ENCODE peak calls at places on chromosome 4, in five cellular contexts. One of them, this sample, is unnamed.

GRCh38 chr4:128310266-128310697 is 22.7 kb upstream of the PGRMC2 start:
- DNase-seq in sigmoid colon: no peak
- DNase-seq in IMR-90: no peak
- DNase-seq in lower leg skin: no peak
- DNase-seq in suprapubic skin: no peak
- DNase-seq in this sample: no peak

GRCh38 chr4:72984351-72984750 is 85.2 kb downstream of the COX18 start:
- DNase-seq in suprapubic skin: no peak
- DNase-seq in IMR-90: no peak
- DNase-seq in sigmoid colon: no peak
- DNase-seq in lower leg skin: no peak
- DNase-seq in this sample: no peak

GRCh38 chr4:40585201-40585789 is 44.4 kb downstream of the RBM47 start:
- DNase-seq in IMR-90: no peak
- DNase-seq in suprapubic skin: no peak
- DNase-seq in lower leg skin: no peak
- DNase-seq in sigmoid colon: no peak
- DNase-seq in this sample: no peak

GRCh38 chr4:163467371-163467770 is 6.2 kb downstream of the TKTL2 start:
- DNase-seq in suprapubic skin: no peak
- DNase-seq in sigmoid colon: no peak
- DNase-seq in IMR-90: no peak
- DNase-seq in lower leg skin: no peak
- DNase-seq in this sample: no peak

GRCh38 chr4:71009796-71010588 is 16.5 kb downstream of the DCK start:
- DNase-seq in IMR-90: peak; percentile 56
- DNase-seq in suprapubic skin: no peak
- DNase-seq in sigmoid colon: no peak
- DNase-seq in lower leg skin: no peak
- DNase-seq in this sample: no peak

GRCh38 chr4:6732441-6733357 is 16.7 kb downstream of the BLOC1S4 start:
- DNase-seq in sigmoid colon: peak; percentile 80
- DNase-seq in IMR-90: peak; percentile 94
- DNase-seq in lower leg skin: peak; percentile 90
- DNase-seq in suprapubic skin: no peak
- DNase-seq in this sample: no peak

GRCh38 chr4:73213917-73214663 is 44.5 kb downstream of the ANKRD17 start:
- DNase-seq in suprapubic skin: no peak
- DNase-seq in IMR-90: peak; percentile 48
- DNase-seq in sigmoid colon: no peak
- DNase-seq in lower leg skin: no peak
- DNase-seq in this sample: no peak

GRCh38 chr4:20370284-20370683 is 118.6 kb downstream of the SLIT2 start:
- DNase-seq in IMR-90: peak; percentile 85
- DNase-seq in suprapubic skin: no peak
- DNase-seq in sigmoid colon: no peak
- DNase-seq in lower leg skin: no peak
- DNase-seq in this sample: no peak

GRCh38 chr4:171342646-171343045 is 470.6 kb upstream of the GALNTL6 start:
- DNase-seq in suprapubic skin: no peak
- DNase-seq in lower leg skin: no peak
- DNase-seq in IMR-90: no peak
- DNase-seq in sigmoid colon: no peak
- DNase-seq in this sample: no peak

GRCh38 chr4:95601342-95601741 is 52.6 kb upstream of the UNC5C start:
- DNase-seq in IMR-90: no peak
- DNase-seq in sigmoid colon: no peak
- DNase-seq in suprapubic skin: no peak
- DNase-seq in lower leg skin: no peak
- DNase-seq in this sample: no peak

GRCh38 chr4:152045781-152046571 is 285.2 kb upstream of the GATB start:
- DNase-seq in sigmoid colon: no peak
- DNase-seq in lower leg skin: no peak
- DNase-seq in IMR-90: no peak
- DNase-seq in suprapubic skin: no peak
- DNase-seq in this sample: no peak

GRCh38 chr4:73839071-73839470 is 2.6 kb downstream of the CXCL6 start:
- DNase-seq in lower leg skin: no peak
- DNase-seq in suprapubic skin: no peak
- DNase-seq in sigmoid colon: no peak
- DNase-seq in IMR-90: no peak
- DNase-seq in this sample: no peak

GRCh38 chr4:112951362-112951962 is 98.0 kb upstream of the ANK2 start:
- DNase-seq in lower leg skin: no peak
- DNase-seq in IMR-90: peak; percentile 10
- DNase-seq in sigmoid colon: no peak
- DNase-seq in suprapubic skin: no peak
- DNase-seq in this sample: no peak

GRCh38 chr4:66014146-66014765 is 344.0 kb upstream of the EPHA5 start:
- DNase-seq in sigmoid colon: no peak
- DNase-seq in suprapubic skin: no peak
- DNase-seq in lower leg skin: no peak
- DNase-seq in IMR-90: no peak
- DNase-seq in this sample: no peak

GRCh38 chr4:7960790-7961655 is 21.4 kb upstream of the AFAP1 start:
- DNase-seq in IMR-90: peak; percentile 100
- DNase-seq in lower leg skin: no peak
- DNase-seq in sigmoid colon: peak; percentile 94
- DNase-seq in suprapubic skin: no peak
- DNase-seq in this sample: no peak

GRCh38 chr4:145171919-145172318 is 8.5 kb downstream of the OTUD4 start:
- DNase-seq in lower leg skin: no peak
- DNase-seq in sigmoid colon: no peak
- DNase-seq in IMR-90: no peak
- DNase-seq in suprapubic skin: no peak
- DNase-seq in this sample: no peak

GRCh38 chr4:6603128-6603527 is 28.1 kb downstream of the MAN2B2 start:
- DNase-seq in sigmoid colon: no peak
- DNase-seq in suprapubic skin: no peak
- DNase-seq in lower leg skin: no peak
- DNase-seq in IMR-90: no peak
- DNase-seq in this sample: no peak

GRCh38 chr4:175091649-175092048 is 173.5 kb downstream of the ADAM29 start:
- DNase-seq in sigmoid colon: no peak
- DNase-seq in suprapubic skin: no peak
- DNase-seq in IMR-90: no peak
- DNase-seq in lower leg skin: no peak
- DNase-seq in this sample: no peak

GRCh38 chr4:40594261-40595178 is 35.1 kb downstream of the RBM47 start:
- DNase-seq in sigmoid colon: no peak
- DNase-seq in IMR-90: peak; percentile 79
- DNase-seq in suprapubic skin: no peak
- DNase-seq in lower leg skin: no peak
- DNase-seq in this sample: no peak

GRCh38 chr4:176002007-176002623 is 63.5 kb upstream of the WDR17 start:
- DNase-seq in suprapubic skin: peak; percentile 60
- DNase-seq in sigmoid colon: peak; percentile 74
- DNase-seq in lower leg skin: peak; percentile 83
- DNase-seq in IMR-90: no peak
- DNase-seq in this sample: no peak

GRCh38 chr4:147526272-147526654 is 45.4 kb downstream of the EDNRA start:
- DNase-seq in lower leg skin: no peak
- DNase-seq in suprapubic skin: no peak
- DNase-seq in IMR-90: no peak
- DNase-seq in sigmoid colon: no peak
- DNase-seq in this sample: no peak

GRCh38 chr4:44086753-44087152 is 361.9 kb downstream of the KCTD8 start:
- DNase-seq in lower leg skin: no peak
- DNase-seq in IMR-90: no peak
- DNase-seq in sigmoid colon: no peak
- DNase-seq in suprapubic skin: no peak
- DNase-seq in this sample: no peak

GRCh38 chr4:31788676-31789075 is 1068.5 kb downstream of the PCDH7 start:
- DNase-seq in IMR-90: no peak
- DNase-seq in sigmoid colon: no peak
- DNase-seq in lower leg skin: no peak
- DNase-seq in suprapubic skin: no peak
- DNase-seq in this sample: no peak

GRCh38 chr4:161564230-161564834 is 599.5 kb downstream of the FSTL5 start:
- DNase-seq in lower leg skin: no peak
- DNase-seq in IMR-90: peak; percentile 23
- DNase-seq in sigmoid colon: no peak
- DNase-seq in suprapubic skin: no peak
- DNase-seq in this sample: no peak
- TF ChIP-seq CTCF in lower leg skin: no peak
- TF ChIP-seq CTCF in IMR-90: peak; percentile 32
- TF ChIP-seq CTCF in sigmoid colon: no peak
- TF ChIP-seq CTCF in suprapubic skin: no peak
- TF ChIP-seq CTCF in this sample: no peak

GRCh38 chr4:166506051-166506450 is 633.0 kb downstream of the TLL1 start:
- DNase-seq in suprapubic skin: no peak
- DNase-seq in lower leg skin: no peak
- DNase-seq in sigmoid colon: no peak
- DNase-seq in IMR-90: no peak
- DNase-seq in this sample: no peak
- H3K4me3 ChIP-seq in suprapubic skin: no peak overlapping the region
- H3K4me3 ChIP-seq in lower leg skin: no peak overlapping the region
- H3K4me3 ChIP-seq in sigmoid colon: no peak overlapping the region
- H3K4me3 ChIP-seq in IMR-90: no peak overlapping the region
- H3K4me3 ChIP-seq in this sample: no peak overlapping the region

GRCh38 chr4:168631241-168632151 is 134.6 kb downstream of the PALLD start:
- DNase-seq in suprapubic skin: peak; percentile 79
- DNase-seq in lower leg skin: peak; percentile 91
- DNase-seq in IMR-90: peak; percentile 55
- DNase-seq in sigmoid colon: peak; percentile 86
- DNase-seq in this sample: no peak
- TF ChIP-seq POLR2A in suprapubic skin: no peak
- TF ChIP-seq POLR2A in lower leg skin: no peak
- TF ChIP-seq POLR2A in IMR-90: no peak
- TF ChIP-seq POLR2A in sigmoid colon: no peak
- TF ChIP-seq POLR2A in this sample: no peak

DNA sequence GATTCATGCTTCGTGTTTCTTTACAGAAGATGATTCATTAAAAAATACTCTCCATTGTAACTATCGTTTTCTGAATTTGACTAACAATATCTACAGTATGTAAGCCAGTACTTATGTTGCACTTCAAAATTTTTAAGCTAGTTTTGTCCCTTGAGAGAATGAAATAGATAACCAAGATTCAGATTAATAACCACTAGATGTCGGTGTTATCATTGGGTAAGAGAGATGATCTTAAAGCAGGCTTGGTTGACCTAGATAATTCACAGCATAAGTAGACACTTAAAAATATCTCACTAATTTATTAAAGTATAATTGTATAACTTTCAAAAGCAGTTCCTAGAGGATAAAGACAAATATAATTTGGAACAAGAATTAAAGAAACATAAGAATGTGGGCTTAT is 430.9 kb downstream of the C4orf33 start:
- DNase-seq in IMR-90: no peak
- DNase-seq in lower leg skin: no peak
- DNase-seq in suprapubic skin: no peak
- DNase-seq in sigmoid colon: no peak
- DNase-seq in this sample: no peak
- TF ChIP-seq CTCF in IMR-90: no peak
- TF ChIP-seq CTCF in lower leg skin: no peak
- TF ChIP-seq CTCF in suprapubic skin: no peak
- TF ChIP-seq CTCF in sigmoid colon: no peak
- TF ChIP-seq CTCF in this sample: no peak

GRCh38 chr4:1738410-1738809 is 17.1 kb downstream of the TACC3 start:
- DNase-seq in lower leg skin: no peak
- DNase-seq in suprapubic skin: no peak
- DNase-seq in IMR-90: no peak
- DNase-seq in sigmoid colon: no peak
- DNase-seq in this sample: no peak
- H3K4me3 ChIP-seq in lower leg skin: no peak overlapping the region
- H3K4me3 ChIP-seq in suprapubic skin: no peak overlapping the region
- H3K4me3 ChIP-seq in IMR-90: no peak overlapping the region
- H3K4me3 ChIP-seq in sigmoid colon: no peak overlapping the region
- H3K4me3 ChIP-seq in this sample: no peak overlapping the region

DNA sequence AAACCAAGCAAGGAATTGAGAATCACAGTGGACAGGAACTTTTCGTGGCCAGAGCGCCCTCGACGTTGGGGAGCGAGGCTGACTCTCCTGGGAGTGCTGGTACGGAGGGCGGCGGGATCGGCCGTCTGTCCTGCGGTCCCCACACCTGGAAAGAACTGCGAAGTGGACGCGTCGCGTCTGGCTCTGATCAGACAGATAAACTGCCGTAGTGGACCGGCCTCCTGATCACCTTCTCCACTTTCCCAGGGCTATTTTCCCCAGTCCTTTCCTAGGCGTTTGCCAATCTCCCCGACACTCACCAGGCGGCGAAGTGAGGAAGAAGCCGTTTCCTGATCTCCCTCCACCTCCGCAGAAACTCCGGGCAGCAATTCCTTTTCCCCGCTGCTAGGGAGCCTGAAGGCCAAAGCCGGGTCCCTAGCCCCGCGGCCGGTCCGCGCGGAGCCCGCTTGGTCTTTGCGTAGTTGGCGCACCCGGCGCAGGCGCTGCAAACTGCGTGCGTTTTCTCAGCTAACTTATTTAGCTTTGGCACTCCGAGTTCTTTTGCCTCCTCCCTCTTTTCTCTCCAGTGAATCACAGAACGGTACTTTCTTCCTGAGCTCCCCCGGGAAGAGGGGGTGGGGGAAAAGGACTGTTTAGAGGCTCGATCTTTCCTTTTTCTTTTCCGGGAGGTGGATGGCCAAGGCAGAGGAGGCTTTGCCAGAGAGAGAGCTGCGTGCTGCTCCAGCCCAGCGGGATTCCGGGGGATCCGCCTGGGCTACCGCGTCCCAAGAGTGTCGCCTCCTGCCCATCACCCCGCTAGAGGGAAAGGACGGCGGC is at the start of gene ARSJ:
- DNase-seq in IMR-90: peak; percentile 88
- DNase-seq in sigmoid colon: peak; percentile 81
- DNase-seq in lower leg skin: peak; percentile 87
- DNase-seq in suprapubic skin: peak; percentile 66
- DNase-seq in this sample: no peak
- TF ChIP-seq POLR2A in IMR-90: peak; percentile 74
- TF ChIP-seq POLR2A in sigmoid colon: peak; percentile 29
- TF ChIP-seq POLR2A in lower leg skin: no peak
- TF ChIP-seq POLR2A in suprapubic skin: no peak
- TF ChIP-seq POLR2A in this sample: no peak